ENCODE peak calls at places on chromosomes 3 and 15, in four cellular contexts. K, O, B and I are unnamed samples.
A peak's percentile ranks its signal among the peaks of the same experiment; 100 is the strongest.

GRCh38 chr3:57803647-57804081 is 47.6 kb downstream of the SLMAP start:
- DNase-seq in K (no peak), O (no peak), B (no peak), I (no peak)

GRCh38 chr3:119413603-119414280 is 49.7 kb downstream of the TMEM39A start:
- DNase-seq in K (no peak), O (peak; percentile 36), B (no peak), I (no peak)

GRCh38 chr15:99729327-99729726 is 3.9 kb downstream of the LYSMD4 start:
- DNase-seq in K (no peak), O (no peak), B (no peak), I (no peak)

GRCh38 chr3:151144756-151145155 is 58.3 kb downstream of the GPR171 start:
- DNase-seq in K (no peak), O (no peak), B (no peak), I (no peak)

GRCh38 chr15:74793135-74794028 is 11.5 kb downstream of the CSK start:
- DNase-seq in K (no peak), O (no peak), B (no peak), I (no peak)

GRCh38 chr15:34318277-34319079 is 19.1 kb downstream of the SLC12A6 start:
- DNase-seq in K (no peak), O (peak; percentile 62), B (no peak), I (no peak)

GRCh38 chr15:69736161-69736560 is 283.5 kb downstream of the RPLP1 start:
- DNase-seq in K (no peak), O (no peak), B (no peak), I (no peak)

GRCh38 chr15:72866086-72866646 is 82.6 kb upstream of the ADPGK start:
- DNase-seq in K (no peak), O (no peak), B (no peak), I (no peak)

GRCh38 chr15:58243083-58243482 is 104.9 kb downstream of the AQP9 start:
- DNase-seq in K (no peak), O (no peak), B (no peak), I (no peak)

GRCh38 chr3:45623846-45624245 is 29.3 kb downstream of the LIMD1 start:
- DNase-seq in K (no peak), O (no peak), B (no peak), I (no peak)

GRCh38 chr15:89971592-89971997 is 29.5 kb upstream of the ZNF710 start:
- DNase-seq in K (peak; percentile 11), O (peak; percentile 75), B (no peak), I (peak; percentile 43)

GRCh38 chr3:64321747-64322146 is 96.5 kb upstream of the PRICKLE2 start:
- DNase-seq in K (no peak), O (no peak), B (no peak), I (no peak)

GRCh38 chr3:113685956-113686721 is 10.3 kb downstream of the USF3 start:
- DNase-seq in K (no peak), O (no peak), B (peak; percentile 34), I (no peak)

GRCh38 chr15:101447561-101448071 is 41.9 kb downstream of the PCSK6 start:
- DNase-seq in K (no peak), O (no peak), B (no peak), I (no peak)

GRCh38 chr3:184715943-184716651 is 4.2 kb upstream of the MAGEF1 start:
- DNase-seq in K (no peak), O (no peak), B (no peak), I (no peak)

GRCh38 chr3:115804200-115804599 is 180.9 kb downstream of the GAP43 start:
- DNase-seq in K (no peak), O (no peak), B (no peak), I (no peak)

GRCh38 chr3:133834621-133835417 is 29.2 kb downstream of the SRPRB start:
- DNase-seq in K (no peak), O (no peak), B (no peak), I (no peak)

GRCh38 chr3:43953814-43954241 is 263.1 kb downstream of the ABHD5 start:
- DNase-seq in K (no peak), O (no peak), B (no peak), I (no peak)

GRCh38 chr15:40088929-40089755 is 19.5 kb downstream of the BMF start:
- DNase-seq in K (no peak), O (peak; percentile 66), B (no peak), I (no peak)

DNA sequence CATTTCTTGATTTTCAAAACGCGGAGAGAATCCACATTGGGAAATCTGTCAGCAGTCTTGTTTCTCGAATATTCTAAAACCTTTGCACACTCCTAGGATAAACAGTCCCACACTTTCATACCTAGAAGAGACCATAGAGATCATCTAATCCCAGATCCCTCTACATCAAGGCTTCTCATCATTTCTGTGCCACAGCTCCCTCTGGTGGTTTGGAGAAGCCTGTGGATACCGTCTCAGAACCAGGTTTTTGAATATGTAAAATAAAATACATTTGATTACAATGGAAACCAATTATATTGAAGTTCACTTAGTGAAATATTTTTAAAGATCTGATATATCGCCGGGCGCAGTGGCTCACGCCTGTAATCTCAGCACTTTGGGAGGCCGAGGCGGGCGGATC is 211.9 kb upstream of the GOLGA6L4 start:
- DNase-seq in K (no peak), O (peak; percentile 48), B (no peak), I (no peak)
- TF ChIP-seq SPI1 in K (no peak), O (no peak), B (no peak), I (no peak)

DNA sequence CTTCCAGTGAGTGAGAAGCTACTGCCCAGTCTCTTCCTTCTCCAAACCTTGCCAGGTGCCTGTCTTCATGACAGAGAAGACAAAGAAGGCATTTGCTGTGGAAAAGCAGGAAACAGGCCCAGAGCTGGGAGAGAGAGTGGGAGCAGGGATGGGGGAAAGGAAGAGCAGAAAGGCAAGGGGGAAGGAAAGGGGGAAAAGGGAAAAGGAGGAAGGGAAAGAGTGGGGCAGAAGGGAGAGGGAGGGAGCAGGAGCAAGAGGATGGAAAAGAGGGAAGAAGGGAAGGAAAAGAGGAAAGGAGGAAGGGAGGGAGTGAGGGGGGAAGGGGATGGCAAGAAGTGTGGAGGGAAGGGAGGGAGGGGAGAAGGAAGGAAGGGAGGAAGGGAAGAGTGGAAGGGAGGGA is 121.2 kb upstream of the LINGO1 start:
- DNase-seq in K (no peak), O (no peak), B (no peak), I (no peak)
- TF ChIP-seq POLR2AphosphoS5 in K (no peak), O (no peak), B (no peak), I (no peak)

GRCh38 chr15:65837301-65838283 is 31.7 kb upstream of the RAB11A start:
- DNase-seq in K (no peak), O (peak; percentile 72), B (no peak), I (no peak)
- TF ChIP-seq SPI1 in K (peak; percentile 34), O (peak; percentile 94), B (peak; percentile 84), I (peak; percentile 42)

GRCh38 chr3:12954891-12955650 is 113.7 kb upstream of the RPL32 start:
- DNase-seq in K (no peak), O (no peak), B (peak; percentile 75), I (no peak)
- TF ChIP-seq POLR2AphosphoS5 in K (no peak), O (no peak), B (peak; percentile 32), I (no peak)

GRCh38 chr15:91348812-91349500 is 248.9 kb downstream of the SV2B start:
- DNase-seq in K (no peak), O (no peak), B (peak; percentile 26), I (no peak)
- TF ChIP-seq SPI1 in K (no peak), O (no peak), B (no peak), I (no peak)

GRCh38 chr3:186742618-186743335 is 25.6 kb downstream of the KNG1 start:
- DNase-seq in K (no peak), O (no peak), B (no peak), I (no peak)

GRCh38 chr3:186750316-186750715 is 33.1 kb upstream of the EIF4A2 start:
- DNase-seq in K (no peak), O (no peak), B (no peak), I (no peak)

DNA sequence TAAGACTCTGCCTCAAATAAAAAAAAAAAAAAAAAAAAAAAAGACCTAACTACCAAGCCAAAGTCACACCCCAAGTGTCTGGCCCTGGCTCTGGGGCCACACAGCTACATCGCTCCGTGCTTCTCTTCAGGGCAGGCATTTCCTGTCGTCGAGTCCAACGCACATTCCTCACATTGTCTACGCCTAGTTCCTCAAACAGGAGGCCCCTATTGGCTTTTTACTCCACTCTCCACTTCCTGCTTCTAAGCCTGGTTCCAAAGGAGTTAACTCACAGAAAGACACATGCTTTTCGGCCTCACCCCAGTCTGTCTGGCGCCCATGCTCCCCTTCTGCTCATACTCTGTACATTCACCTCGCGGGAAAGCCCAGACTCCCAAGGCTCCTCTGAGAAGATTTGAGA is 28.8 kb downstream of the KNG1 start:
- DNase-seq in K (no peak), O (peak; percentile 41), B (peak; percentile 45), I (no peak)
- TF ChIP-seq POLR2AphosphoS5 in K (no peak), O (no peak), B (peak; percentile 59), I (no peak)